ENCODE peak calls at places on chromosomes 4 and X, in eight cellular contexts. I, Q, D, J, G, S, U and O are unnamed samples.

GRCh38 chr4:185998791-185999190 is 70.2 kb upstream of the TLR3 start:
- DNase-seq in I (no peak), Q (no peak), D (no peak), J (no peak), G (no peak), S (no peak), U (no peak), O (no peak)

GRCh38 chr4:184382189-184382846 is 92.0 kb downstream of the IRF2 start:
- DNase-seq in I (no peak), Q (no peak), D (no peak), J (no peak), G (no peak), S (no peak), U (no peak), O (no peak)

GRCh38 chrX:119853449-119853848 is 686 bp upstream of the UPF3B start:
- DNase-seq in I (peak), Q (no peak), D (no peak), J (no peak), G (no peak), S (no peak), U (no peak), O (no peak)

GRCh38 chrX:34521563-34521962 is 135.5 kb downstream of the TMEM47 start:
- DNase-seq in I (no peak), Q (no peak), D (peak), J (no peak), G (no peak), S (no peak), U (no peak), O (no peak)

GRCh38 chrX:38754102-38754790 is 47.0 kb upstream of the MID1IP1 start:
- DNase-seq in I (peak), Q (peak), D (peak), J (no peak), G (no peak), S (no peak), U (peak), O (no peak)

GRCh38 chr4:71974681-71975080 is 57.1 kb upstream of the NPFFR2 start:
- DNase-seq in I (no peak), Q (no peak), D (no peak), J (no peak), G (no peak), S (no peak), U (no peak), O (no peak)

GRCh38 chr4:72055566-72055965 is 23.8 kb downstream of the NPFFR2 start:
- DNase-seq in I (no peak), Q (no peak), D (no peak), J (no peak), G (no peak), S (no peak), U (no peak), O (no peak)

GRCh38 chr4:84418032-84418709 is 80.9 kb downstream of the NKX6-1 start:
- DNase-seq in I (no peak), Q (no peak), D (peak), J (no peak), G (no peak), S (no peak), U (no peak), O (no peak)

GRCh38 chrX:9940397-9940796 is 26.8 kb upstream of the CLDN34 start:
- DNase-seq in I (no peak), Q (no peak), D (no peak), J (no peak), G (peak), S (peak), U (no peak), O (no peak)

GRCh38 chrX:155028749-155029360 is 2.2 kb downstream of the FUNDC2 start:
- DNase-seq in I (no peak), Q (no peak), D (no peak), J (no peak), G (no peak), S (no peak), U (no peak), O (no peak)

GRCh38 chrX:152833378-152833777 is 2.5 kb downstream of the NSDHL start:
- DNase-seq in I (no peak), Q (no peak), D (no peak), J (no peak), G (no peak), S (no peak), U (no peak), O (no peak)

GRCh38 chr4:147678796-147679549 is 5.0 kb downstream of the PRMT9 start:
- DNase-seq in I (no peak), Q (no peak), D (peak), J (no peak), G (no peak), S (no peak), U (no peak), O (no peak)

GRCh38 chr4:34250562-34250961 is 1993.8 kb downstream of the ARAP2 start:
- DNase-seq in I (no peak), Q (no peak), D (no peak), J (no peak), G (no peak), S (no peak), U (no peak), O (no peak)